ENCODE peak calls at places on chromosomes 6 and 20, in four cellular contexts. M is HepG2, P is H1, G is HCT116. D is an unnamed sample.

GRCh38 chr6:13863699-13864155 is 49.4 kb upstream of the MCUR1 start:
- DNase-seq in M (peak), P (no peak), G (no peak), D (peak)

GRCh38 chr6:28245206-28245941 is 6.7 kb downstream of the ZKSCAN4 start:
- DNase-seq in M (peak), P (no peak), G (no peak), D (no peak)

GRCh38 chr20:64241061-64241460 is 14.5 kb upstream of the PCMTD2 start:
- DNase-seq in M (no peak), P (no peak), G (no peak), D (peak)

GRCh38 chr6:119280586-119281163 is 68.9 kb downstream of the MAN1A1 start:
- DNase-seq in M (no peak), P (no peak), G (no peak), D (no peak)

GRCh38 chr6:308307-308706 is 16.0 kb downstream of the DUSP22 start:
- DNase-seq in M (no peak), P (no peak), G (no peak), D (no peak)

GRCh38 chr20:8862092-8862491 is 206.8 kb upstream of the PLCB4 start:
- DNase-seq in M (no peak), P (no peak), G (no peak), D (no peak)

GRCh38 chr20:23632711-23633573 is 4.8 kb downstream of the CST3 start:
- DNase-seq in M (no peak), P (no peak), G (no peak), D (no peak)

GRCh38 chr20:61922411-61922810 is 143.3 kb downstream of the TAF4 start:
- DNase-seq in M (no peak), P (no peak), G (no peak), D (no peak)

GRCh38 chr6:116370328-116370716 is 425 bp upstream of the DSE start:
- DNase-seq in M (no peak), P (no peak), G (peak), D (no peak)
- TF ChIP-seq SRF in M (no peak), P (no peak), G (no peak), D (no peak)

GRCh38 chr6:31795616-31796298 is at the start of gene VARS1:
- DNase-seq in M (peak), P (no peak), G (peak), D (peak)
- TF ChIP-seq SRF in M (no peak), P (peak), G (no peak), D (no peak)

GRCh38 chr6:41503841-41504525 is 42.2 kb upstream of the FOXP4 start:
- DNase-seq in M (peak), P (no peak), G (no peak), D (no peak)
- TF ChIP-seq SRF in M (no peak), P (no peak), G (no peak), D (no peak)

DNA sequence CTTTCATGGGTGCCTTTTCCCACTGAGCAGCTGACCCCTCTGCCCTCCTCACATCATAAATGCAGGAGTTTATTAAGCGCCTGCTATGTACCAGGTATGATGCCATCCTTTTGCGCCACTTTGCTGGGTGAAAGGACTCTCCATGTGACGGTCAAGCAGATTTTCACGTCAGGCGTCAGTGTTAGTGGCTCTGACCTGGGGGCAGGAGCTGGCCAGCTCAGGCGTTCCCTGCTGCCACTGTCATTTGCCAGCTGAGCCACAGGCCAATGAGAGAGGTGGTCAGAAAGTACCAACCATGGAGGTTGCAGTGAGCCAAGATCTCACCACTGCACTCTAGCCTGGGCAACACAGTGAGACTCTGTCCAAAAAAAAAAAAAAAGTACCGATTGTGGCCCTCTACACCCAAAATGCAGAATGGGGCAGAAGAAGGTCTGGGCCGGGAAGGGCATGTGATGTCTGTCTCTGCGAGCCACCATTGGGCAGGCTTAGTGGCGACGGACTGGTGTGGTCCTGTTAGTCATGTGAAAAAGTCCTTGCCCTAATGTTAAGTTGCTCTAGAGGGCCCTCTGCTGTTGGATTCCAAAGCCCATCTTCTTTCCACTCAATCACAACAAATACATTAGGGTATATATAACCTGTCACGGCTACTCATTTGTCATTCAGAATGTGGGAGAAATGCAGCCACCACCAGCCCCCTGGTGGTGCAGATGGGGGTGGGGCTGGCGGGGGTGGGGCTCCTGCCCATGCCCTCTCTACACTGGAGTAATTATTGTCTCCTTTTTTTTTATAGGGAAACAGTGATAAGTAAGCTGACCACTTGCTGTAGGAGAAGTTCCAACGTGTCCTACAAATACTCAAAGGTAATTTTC is 18.4 kb upstream of the SLC22A1 start:
- DNase-seq in M (peak), P (no peak), G (peak), D (peak)
- TF ChIP-seq SRF in M (no peak), P (no peak), G (no peak), D (no peak)

GRCh38 chr20:14569631-14570030 is 232.2 kb upstream of the FLRT3 start:
- DNase-seq in M (no peak), P (no peak), G (no peak), D (no peak)

GRCh38 chr20:14573676-14574075 is 236.3 kb upstream of the FLRT3 start:
- DNase-seq in M (no peak), P (no peak), G (no peak), D (no peak)

GRCh38 chr20:14568225-14568624 is 230.8 kb upstream of the FLRT3 start:
- DNase-seq in M (no peak), P (no peak), G (no peak), D (no peak)

GRCh38 chr20:14566505-14566904 is 229.1 kb upstream of the FLRT3 start:
- DNase-seq in M (no peak), P (no peak), G (no peak), D (no peak)

DNA sequence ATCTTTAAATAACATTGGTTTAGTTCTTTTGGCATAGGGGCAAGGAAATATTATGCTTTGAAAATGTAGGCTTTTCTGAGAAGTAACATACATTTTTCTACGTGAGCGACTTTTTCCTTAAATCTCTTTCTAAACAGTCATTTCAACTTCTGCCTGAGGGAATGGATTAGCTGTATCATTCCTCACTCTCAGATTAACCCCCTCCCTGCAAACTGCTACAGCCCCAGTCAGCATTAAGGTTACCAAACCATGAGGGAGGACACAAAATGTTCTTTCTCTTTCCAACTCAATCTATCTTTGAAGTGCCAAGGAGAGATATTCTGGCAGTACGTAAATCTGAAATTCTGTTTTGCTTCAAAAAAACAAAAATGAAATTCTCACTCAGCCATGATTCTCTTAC is 231.3 kb upstream of the FLRT3 start:
- DNase-seq in M (no peak), P (no peak), G (no peak), D (no peak)
- TF ChIP-seq SRF in M (no peak), P (no peak), G (no peak), D (no peak)

GRCh38 chr20:11646359-11646758 is 271.3 kb upstream of the BTBD3 start:
- DNase-seq in M (no peak), P (no peak), G (no peak), D (no peak)
- TF ChIP-seq SRF in M (no peak), P (no peak), G (no peak), D (no peak)